ENCODE peak calls at places on chromosome 5, in six cellular contexts. One of them, this sample, is unnamed.

GRCh38 chr5:132213666-132214065 is 14.0 kb downstream of the P4HA2 start:
- DNase-seq in testis: no peak
- DNase-seq in right atrium auricular region: no peak
- DNase-seq in body of pancreas: no peak
- DNase-seq in fibroblast of lung: no peak
- DNase-seq in HCT116: no peak
- DNase-seq in this sample: no peak

GRCh38 chr5:38613475-38613874 is 57.0 kb upstream of the LIFR start:
- DNase-seq in HCT116: no peak
- DNase-seq in testis: no peak
- DNase-seq in right atrium auricular region: no peak
- DNase-seq in fibroblast of lung: no peak
- DNase-seq in body of pancreas: no peak
- DNase-seq in this sample: no peak

GRCh38 chr5:156330141-156330870 is 3.3 kb downstream of the SGCD start:
- DNase-seq in body of pancreas: no peak
- DNase-seq in HCT116: no peak
- DNase-seq in right atrium auricular region: no peak
- DNase-seq in testis: no peak
- DNase-seq in fibroblast of lung: peak
- DNase-seq in this sample: no peak

GRCh38 chr5:79146352-79146751 is 34.7 kb downstream of the BHMT start:
- DNase-seq in right atrium auricular region: no peak
- DNase-seq in HCT116: no peak
- DNase-seq in body of pancreas: no peak
- DNase-seq in fibroblast of lung: peak
- DNase-seq in testis: no peak
- DNase-seq in this sample: no peak

GRCh38 chr5:19125956-19126713 is 861.9 kb downstream of the CDH18 start:
- DNase-seq in fibroblast of lung: peak
- DNase-seq in HCT116: no peak
- DNase-seq in right atrium auricular region: no peak
- DNase-seq in testis: no peak
- DNase-seq in body of pancreas: no peak
- DNase-seq in this sample: no peak

GRCh38 chr5:30331534-30331933 is 862.0 kb upstream of the CDH6 start:
- DNase-seq in right atrium auricular region: no peak
- DNase-seq in HCT116: no peak
- DNase-seq in testis: no peak
- DNase-seq in fibroblast of lung: no peak
- DNase-seq in body of pancreas: no peak
- DNase-seq in this sample: no peak

GRCh38 chr5:32193591-32193990 is 19.5 kb upstream of the GOLPH3 start:
- DNase-seq in fibroblast of lung: peak
- DNase-seq in right atrium auricular region: peak
- DNase-seq in testis: peak
- DNase-seq in body of pancreas: peak
- DNase-seq in HCT116: no peak
- DNase-seq in this sample: no peak

GRCh38 chr5:53877243-53877642 is 316.8 kb downstream of the NDUFS4 start:
- DNase-seq in right atrium auricular region: no peak
- DNase-seq in body of pancreas: no peak
- DNase-seq in HCT116: no peak
- DNase-seq in fibroblast of lung: peak
- DNase-seq in testis: no peak
- DNase-seq in this sample: no peak

GRCh38 chr5:56170557-56170956 is 62.6 kb downstream of the ANKRD55 start:
- DNase-seq in testis: no peak
- DNase-seq in right atrium auricular region: peak
- DNase-seq in HCT116: no peak
- DNase-seq in fibroblast of lung: peak
- DNase-seq in body of pancreas: peak
- DNase-seq in this sample: no peak

GRCh38 chr5:157050050-157050449 is 8.9 kb downstream of the HAVCR1 start:
- DNase-seq in HCT116: no peak
- DNase-seq in body of pancreas: no peak
- DNase-seq in right atrium auricular region: no peak
- DNase-seq in fibroblast of lung: no peak
- DNase-seq in testis: no peak
- DNase-seq in this sample: no peak

DNA sequence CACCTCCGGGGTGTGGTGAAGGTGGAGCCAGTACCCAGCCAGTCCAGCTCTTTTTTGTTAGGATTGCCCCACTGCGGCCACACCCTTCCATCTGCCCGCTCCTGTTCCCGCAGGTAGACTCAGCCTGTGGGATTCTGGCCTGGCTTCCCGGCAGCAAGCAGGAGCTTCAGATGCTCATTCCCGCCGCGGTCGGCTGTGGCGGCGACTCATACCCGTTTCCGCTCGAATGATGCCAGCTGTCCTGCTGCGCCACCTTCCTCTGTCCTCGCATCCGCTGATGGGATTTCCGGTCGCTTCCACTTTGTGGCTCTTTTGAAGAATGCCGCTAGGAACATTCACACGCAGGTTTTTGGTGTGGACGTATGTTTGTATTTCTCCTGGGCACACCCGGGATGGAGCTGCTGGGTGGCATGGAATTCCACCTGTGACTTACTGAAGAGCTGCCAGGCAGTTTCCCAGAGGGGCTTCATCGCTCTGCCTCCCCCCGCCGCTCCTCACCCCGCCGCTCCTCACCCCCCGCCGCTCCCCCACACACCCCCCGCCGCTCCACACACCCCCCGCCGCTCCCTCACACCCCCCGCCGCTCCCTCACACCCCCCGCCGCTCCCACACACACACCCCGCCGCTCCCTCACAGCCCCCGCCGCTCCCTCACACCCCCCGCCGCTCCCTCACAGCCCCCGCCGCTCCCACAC is 60.3 kb downstream of the TENT4A start:
- DNase-seq in body of pancreas: no peak
- DNase-seq in right atrium auricular region: no peak
- DNase-seq in fibroblast of lung: no peak
- DNase-seq in testis: no peak
- DNase-seq in HCT116: no peak
- DNase-seq in this sample: no peak
- H3K4me3 ChIP-seq in body of pancreas: no peak
- H3K4me3 ChIP-seq in right atrium auricular region: no peak
- H3K4me3 ChIP-seq in fibroblast of lung: no peak
- H3K4me3 ChIP-seq in testis: no peak
- H3K4me3 ChIP-seq in HCT116: no peak
- H3K4me3 ChIP-seq in this sample: no peak

DNA sequence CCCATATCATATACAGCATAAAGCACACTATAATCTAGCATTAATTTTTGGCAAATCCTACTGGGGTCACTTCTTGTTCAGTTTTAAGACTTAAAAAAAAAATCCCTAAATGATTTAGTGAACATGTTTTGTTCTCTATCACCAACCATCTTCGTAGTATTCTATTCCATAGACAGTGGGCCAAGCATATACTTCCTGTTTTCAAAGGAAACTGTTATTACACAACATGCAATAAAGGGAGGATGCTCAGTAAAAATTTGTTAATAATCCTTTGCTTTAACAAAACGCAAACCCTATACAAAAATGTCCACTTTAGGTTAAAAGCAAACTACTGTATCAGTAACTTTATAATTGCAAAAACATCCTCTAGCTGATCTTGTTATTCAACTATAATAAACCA is 13.0 kb downstream of the CCNH start:
- DNase-seq in fibroblast of lung: no peak
- DNase-seq in testis: no peak
- DNase-seq in body of pancreas: no peak
- DNase-seq in HCT116: no peak
- DNase-seq in right atrium auricular region: no peak
- DNase-seq in this sample: no peak
- H3K27ac ChIP-seq in fibroblast of lung: no peak
- H3K27ac ChIP-seq in testis: no peak
- H3K27ac ChIP-seq in body of pancreas: no peak
- H3K27ac ChIP-seq in HCT116: no peak
- H3K27ac ChIP-seq in right atrium auricular region: no peak
- H3K27ac ChIP-seq in this sample: no peak

DNA sequence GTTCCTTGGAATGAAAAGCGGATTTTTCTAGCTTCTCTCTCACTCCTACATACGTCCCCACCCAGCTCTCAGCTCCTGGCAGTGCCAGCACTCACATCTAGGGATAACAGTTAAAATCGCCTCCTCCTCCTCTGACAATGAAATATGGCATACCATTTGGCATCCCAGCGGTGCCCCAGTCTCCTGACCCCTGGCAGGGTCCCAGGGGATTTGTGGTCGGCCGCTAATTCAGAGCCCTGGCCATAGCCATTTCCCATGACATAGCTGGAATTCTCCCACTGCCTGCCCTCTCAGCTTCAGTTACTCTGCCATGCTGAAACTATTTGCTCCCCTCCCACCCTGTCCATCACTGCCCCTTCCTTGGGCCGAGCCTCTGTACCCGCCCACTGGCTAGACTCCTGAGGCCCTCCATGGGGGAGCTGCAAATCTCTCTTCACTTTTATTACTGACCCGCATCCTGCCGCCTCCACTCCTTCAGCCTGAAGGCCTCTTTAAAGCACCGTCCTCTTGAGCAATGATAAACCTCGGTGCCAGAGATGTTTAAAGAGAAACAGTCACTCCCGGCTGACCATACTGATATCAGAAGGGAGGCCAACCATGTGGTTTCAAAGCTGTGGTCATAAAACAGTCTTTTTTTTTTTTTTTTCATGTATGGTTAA is 139.8 kb downstream of the SLIT3 start:
- DNase-seq in fibroblast of lung: peak
- DNase-seq in HCT116: no peak
- DNase-seq in body of pancreas: peak
- DNase-seq in right atrium auricular region: peak
- DNase-seq in testis: no peak
- DNase-seq in this sample: no peak
- H3K4me3 ChIP-seq in fibroblast of lung: no peak
- H3K4me3 ChIP-seq in HCT116: no peak
- H3K4me3 ChIP-seq in body of pancreas: no peak
- H3K4me3 ChIP-seq in right atrium auricular region: peak
- H3K4me3 ChIP-seq in testis: no peak
- H3K4me3 ChIP-seq in this sample: no peak

DNA sequence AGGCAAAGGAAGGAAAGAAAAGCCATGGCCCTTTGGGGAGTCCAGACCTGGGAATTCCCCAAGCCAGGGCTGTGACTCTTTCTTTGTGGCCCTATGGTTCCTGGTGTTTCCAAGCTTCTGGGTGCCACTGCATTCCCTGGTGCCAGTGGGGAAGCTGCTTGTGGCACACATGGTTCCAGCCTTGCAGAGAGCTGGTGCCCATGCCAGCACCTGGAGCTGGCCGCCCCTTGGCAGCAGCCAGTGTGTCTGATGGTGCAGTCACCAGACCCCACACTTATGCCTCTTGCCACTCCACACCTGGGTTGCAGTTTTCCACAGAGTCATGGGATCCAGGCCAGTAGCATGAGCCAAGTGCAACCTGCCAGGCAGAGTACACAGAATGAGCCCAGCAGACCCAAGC is 1495.3 kb upstream of the NUDT12 start:
- DNase-seq in testis: no peak
- DNase-seq in HCT116: no peak
- DNase-seq in body of pancreas: no peak
- DNase-seq in fibroblast of lung: no peak
- DNase-seq in right atrium auricular region: no peak
- DNase-seq in this sample: no peak
- H3K27ac ChIP-seq in testis: no peak
- H3K27ac ChIP-seq in HCT116: no peak
- H3K27ac ChIP-seq in body of pancreas: no peak
- H3K27ac ChIP-seq in fibroblast of lung: no peak
- H3K27ac ChIP-seq in right atrium auricular region: no peak
- H3K27ac ChIP-seq in this sample: no peak

GRCh38 chr5:67149057-67149634 is 47.5 kb downstream of the CD180 start:
- DNase-seq in right atrium auricular region: no peak
- DNase-seq in fibroblast of lung: no peak
- DNase-seq in HCT116: no peak
- DNase-seq in body of pancreas: no peak
- DNase-seq in testis: no peak
- DNase-seq in this sample: no peak
- H3K4me3 ChIP-seq in right atrium auricular region: peak
- H3K4me3 ChIP-seq in fibroblast of lung: peak
- H3K4me3 ChIP-seq in HCT116: no peak
- H3K4me3 ChIP-seq in body of pancreas: no peak
- H3K4me3 ChIP-seq in testis: no peak
- H3K4me3 ChIP-seq in this sample: no peak

GRCh38 chr5:179749857-179750508 is 17.4 kb downstream of the MAML1 start:
- DNase-seq in testis: no peak
- DNase-seq in right atrium auricular region: no peak
- DNase-seq in HCT116: no peak
- DNase-seq in fibroblast of lung: no peak
- DNase-seq in body of pancreas: peak
- DNase-seq in this sample: no peak

GRCh38 chr5:179746872-179747271 is 14.2 kb downstream of the MAML1 start:
- DNase-seq in HCT116: no peak
- DNase-seq in fibroblast of lung: no peak
- DNase-seq in right atrium auricular region: no peak
- DNase-seq in body of pancreas: no peak
- DNase-seq in testis: no peak
- DNase-seq in this sample: no peak

DNA sequence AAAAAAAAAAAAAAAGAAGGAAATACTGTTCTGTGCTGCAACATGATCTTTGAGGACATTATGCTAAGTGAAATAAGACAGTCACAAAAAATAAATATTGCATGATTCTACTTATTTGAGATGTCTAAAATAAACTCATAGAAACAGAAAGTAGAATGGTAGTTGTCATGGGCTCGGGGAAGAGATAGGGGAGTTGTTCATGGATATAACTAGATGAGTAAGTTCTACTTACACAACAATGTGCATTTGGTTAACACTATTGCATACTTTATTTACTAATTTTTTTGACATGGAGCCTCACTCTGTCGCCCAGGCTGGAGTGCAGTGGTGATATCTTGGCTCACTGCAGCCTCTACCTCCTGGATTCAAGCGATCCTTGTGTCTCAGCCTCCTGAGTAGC is 15.2 kb downstream of the MAML1 start:
- DNase-seq in testis: no peak
- DNase-seq in body of pancreas: no peak
- DNase-seq in right atrium auricular region: no peak
- DNase-seq in HCT116: no peak
- DNase-seq in fibroblast of lung: no peak
- DNase-seq in this sample: no peak
- H3K27ac ChIP-seq in testis: no peak
- H3K27ac ChIP-seq in body of pancreas: no peak
- H3K27ac ChIP-seq in right atrium auricular region: no peak
- H3K27ac ChIP-seq in HCT116: no peak
- H3K27ac ChIP-seq in fibroblast of lung: no peak
- H3K27ac ChIP-seq in this sample: no peak

DNA sequence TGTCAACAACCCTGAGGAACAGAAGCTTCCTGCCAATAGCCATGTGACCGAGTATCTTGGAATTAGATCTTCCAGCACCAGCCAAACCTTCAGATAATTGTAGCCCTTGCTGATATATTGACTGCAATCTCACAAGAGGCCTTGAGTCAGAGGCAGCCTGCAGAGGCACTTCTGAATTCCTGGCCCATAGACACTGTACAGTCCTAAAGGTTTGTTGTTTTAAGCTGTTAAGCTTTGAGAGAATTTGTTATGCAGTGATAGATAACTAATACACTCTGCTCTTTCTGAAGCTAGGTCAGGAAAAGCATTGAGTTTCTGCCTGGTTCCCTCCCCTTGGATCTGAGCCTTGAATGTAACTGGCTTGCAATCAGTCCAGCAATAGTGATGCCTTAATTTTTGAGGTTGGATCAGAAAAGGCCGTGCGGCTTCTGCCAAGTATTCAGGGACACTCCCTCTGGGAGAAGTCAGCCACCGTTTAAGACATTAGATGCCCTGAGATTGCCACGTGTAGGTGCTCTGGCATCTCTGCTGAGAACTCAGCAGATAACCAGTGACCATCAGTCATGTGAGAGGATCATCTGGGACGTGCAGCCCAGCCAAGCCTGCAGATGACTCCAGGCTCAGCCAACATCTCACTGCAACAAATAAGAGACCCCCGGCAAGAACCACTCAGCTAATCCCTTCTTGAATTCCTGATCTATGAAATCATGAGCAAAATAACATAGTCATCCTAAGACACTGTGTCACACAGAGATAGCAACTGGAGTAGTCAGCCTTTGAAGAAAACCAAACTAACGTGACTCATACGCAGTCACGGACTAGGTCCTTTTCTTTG is 126.8 kb upstream of the STC2 start:
- DNase-seq in HCT116: peak
- DNase-seq in right atrium auricular region: peak
- DNase-seq in body of pancreas: no peak
- DNase-seq in testis: no peak
- DNase-seq in fibroblast of lung: peak
- DNase-seq in this sample: no peak
- H3K4me3 ChIP-seq in HCT116: no peak
- H3K4me3 ChIP-seq in right atrium auricular region: no peak
- H3K4me3 ChIP-seq in body of pancreas: no peak
- H3K4me3 ChIP-seq in testis: no peak
- H3K4me3 ChIP-seq in fibroblast of lung: no peak
- H3K4me3 ChIP-seq in this sample: no peak

This sample was measured in effector memory CD4-positive, alpha-beta T cell.